ENCODE peak calls at places on chromosomes 16 and 17, in four cellular contexts. H, V, A and X are unnamed samples.

GRCh38 chr17:36496018-36496789 is 9.7 kb downstream of the ZNHIT3 start:
- DNase-seq in H (no peak), V (no peak), A (no peak), X (no peak)

GRCh38 chr17:43217614-43218087 is 6.0 kb downstream of the TMEM106A start:
- DNase-seq in H (no peak), V (no peak), A (peak; percentile 30), X (no peak)

GRCh38 chr16:25235991-25236390 is 19.2 kb downstream of the AQP8 start:
- DNase-seq in H (no peak), V (no peak), A (no peak), X (no peak)

GRCh38 chr17:80696456-80696855 is 151.8 kb downstream of the RPTOR start:
- DNase-seq in H (no peak), V (no peak), A (peak; percentile 71), X (no peak)

GRCh38 chr17:42399948-42400843 is 12.0 kb upstream of the STAT3 start:
- DNase-seq in H (no peak), V (no peak), A (no peak), X (no peak)

GRCh38 chr17:35094902-35095301 is 24.8 kb downstream of the RAD51D start:
- DNase-seq in H (no peak), V (no peak), A (no peak), X (no peak)

GRCh38 chr16:75304521-75305363 is 53.3 kb upstream of the BCAR1 start:
- DNase-seq in H (peak; percentile 41), V (peak; percentile 92), A (peak; percentile 97), X (peak; percentile 22)

GRCh38 chr16:81707411-81708321 is 71.4 kb upstream of the PLCG2 start:
- DNase-seq in H (no peak), V (peak; percentile 81), A (no peak), X (no peak)

GRCh38 chr17:7001562-7001961 is 5.7 kb downstream of the ALOX12 start:
- DNase-seq in H (no peak), V (no peak), A (peak; percentile 67), X (no peak)

GRCh38 chr16:25493136-25493811 is 198.5 kb upstream of the HS3ST4 start:
- DNase-seq in H (no peak), V (no peak), A (peak; percentile 52), X (no peak)

GRCh38 chr16:81616321-81617020 is 162.6 kb upstream of the PLCG2 start:
- DNase-seq in H (peak; percentile 70), V (peak; percentile 50), A (peak; percentile 87), X (peak; percentile 77)

GRCh38 chr16:58458634-58459343 is 41.2 kb upstream of the NDRG4 start:
- DNase-seq in H (no peak), V (no peak), A (no peak), X (no peak)

GRCh38 chr17:82879241-82879640 is 39.4 kb upstream of the ZNF750 start:
- DNase-seq in H (no peak), V (no peak), A (no peak), X (no peak)

GRCh38 chr16:63530974-63531373 is 1494.7 kb upstream of the CDH8 start:
- DNase-seq in H (peak; percentile 4), V (no peak), A (no peak), X (peak; percentile 1)

GRCh38 chr17:77320501-77321256 is 179.9 kb downstream of the SEC14L1 start:
- DNase-seq in H (no peak), V (no peak), A (peak; percentile 82), X (no peak)

GRCh38 chr17:44909681-44910144 is 5.6 kb downstream of the GFAP start:
- DNase-seq in H (no peak), V (no peak), A (no peak), X (no peak)

GRCh38 chr17:40121191-40121885 is 433 bp upstream of the MSL1 start:
- DNase-seq in H (peak; percentile 11), V (peak; percentile 37), A (peak; percentile 70), X (peak; percentile 70)

GRCh38 chr16:90020260-90020837 is 1.1 kb upstream of the DBNDD1 start:
- DNase-seq in H (no peak), V (no peak), A (no peak), X (no peak)

GRCh38 chr17:65523853-65524664 is 37.4 kb downstream of the AXIN2 start:
- DNase-seq in H (no peak), V (no peak), A (no peak), X (no peak)

GRCh38 chr17:56440391-56440790 is 153.1 kb upstream of the NOG start:
- DNase-seq in H (no peak), V (no peak), A (no peak), X (no peak)

GRCh38 chr16:73016488-73016830 is 31.5 kb downstream of the ZFHX3 start:
- DNase-seq in H (no peak), V (no peak), A (peak; percentile 33), X (no peak)

GRCh38 chr17:21283482-21284318 is 811 bp upstream of the MAP2K3 start:
- DNase-seq in H (no peak), V (peak; percentile 46), A (peak; percentile 80), X (peak; percentile 45)

GRCh38 chr16:17068524-17068923 is 402.2 kb downstream of the XYLT1 start:
- DNase-seq in H (no peak), V (no peak), A (no peak), X (no peak)

GRCh38 chr17:63681530-63681929 is 18.4 kb downstream of the LIMD2 start:
- DNase-seq in H (no peak), V (no peak), A (peak; percentile 78), X (no peak)

GRCh38 chr17:63685021-63685420 is 14.9 kb downstream of the LIMD2 start:
- DNase-seq in H (no peak), V (no peak), A (peak; percentile 69), X (no peak)

GRCh38 chr17:63682981-63683380 is 16.9 kb downstream of the LIMD2 start:
- DNase-seq in H (no peak), V (no peak), A (no peak), X (no peak)

GRCh38 chr17:63680700-63681099 is 19.2 kb downstream of the LIMD2 start:
- DNase-seq in H (no peak), V (no peak), A (no peak), X (no peak)

GRCh38 chr17:63682441-63682840 is 17.5 kb downstream of the LIMD2 start:
- DNase-seq in H (no peak), V (no peak), A (no peak), X (no peak)
- H3K9me3 ChIP-seq in H (no peaks in the 10 kb centered on the region), V (no peaks in the 10 kb centered on the region), A (no peaks in the 10 kb centered on the region), X (no peaks in the 10 kb centered on the region)

DNA sequence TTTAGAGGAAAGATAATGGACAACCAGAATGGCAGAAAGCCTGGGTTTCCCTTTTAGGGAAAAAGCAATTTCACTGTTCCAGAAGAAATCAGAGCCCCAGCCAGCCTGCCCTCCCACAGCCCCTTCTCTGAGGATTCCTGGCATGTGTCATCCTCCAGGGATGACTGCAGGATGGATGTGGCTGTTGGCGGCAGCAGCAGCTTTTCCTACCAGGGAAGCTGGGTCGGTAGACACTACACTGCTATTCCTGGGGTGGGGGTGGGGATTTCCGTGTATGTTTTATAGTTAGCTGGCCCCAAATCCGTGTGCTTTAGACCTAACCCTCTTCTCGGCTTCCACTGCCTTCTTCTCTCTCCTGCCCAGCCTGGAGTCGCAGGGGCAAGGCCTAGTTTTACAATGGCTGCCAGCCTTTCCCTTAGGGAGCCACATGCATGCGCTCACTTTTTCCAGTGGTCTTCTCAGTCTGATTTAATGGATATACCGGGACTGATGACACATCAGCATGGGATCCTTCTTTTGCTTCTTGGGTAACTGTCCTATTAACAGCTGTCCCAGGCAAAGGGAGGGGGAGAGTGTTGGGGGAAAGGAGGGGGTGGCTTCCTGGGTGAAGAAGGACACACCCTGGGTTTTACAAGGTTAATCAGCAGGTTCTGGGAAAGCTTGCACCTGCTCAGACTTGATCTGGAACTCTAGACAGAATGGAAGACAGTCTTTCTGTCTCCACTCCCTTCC is 2.7 kb upstream of the NFE2L1 start:
- DNase-seq in H (no peak), V (peak; percentile 67), A (no peak), X (no peak)
- H3K4me1 ChIP-seq in H (peaks cover 40% of the 10 kb centered on the region), V (peaks cover 38% of the 10 kb centered on the region), A (peaks cover 29% of the 10 kb centered on the region), X (peaks cover 24% of the 10 kb centered on the region)

GRCh38 chr17:59641799-59642484 is 22.2 kb downstream of the CLTC start:
- DNase-seq in H (no peak), V (no peak), A (no peak), X (no peak)
- H3K27ac ChIP-seq in H (no peak overlapping the region), V (peak overlapping the region; percentile 57), A (no peak overlapping the region), X (peak overlapping the region; percentile 52)

DNA sequence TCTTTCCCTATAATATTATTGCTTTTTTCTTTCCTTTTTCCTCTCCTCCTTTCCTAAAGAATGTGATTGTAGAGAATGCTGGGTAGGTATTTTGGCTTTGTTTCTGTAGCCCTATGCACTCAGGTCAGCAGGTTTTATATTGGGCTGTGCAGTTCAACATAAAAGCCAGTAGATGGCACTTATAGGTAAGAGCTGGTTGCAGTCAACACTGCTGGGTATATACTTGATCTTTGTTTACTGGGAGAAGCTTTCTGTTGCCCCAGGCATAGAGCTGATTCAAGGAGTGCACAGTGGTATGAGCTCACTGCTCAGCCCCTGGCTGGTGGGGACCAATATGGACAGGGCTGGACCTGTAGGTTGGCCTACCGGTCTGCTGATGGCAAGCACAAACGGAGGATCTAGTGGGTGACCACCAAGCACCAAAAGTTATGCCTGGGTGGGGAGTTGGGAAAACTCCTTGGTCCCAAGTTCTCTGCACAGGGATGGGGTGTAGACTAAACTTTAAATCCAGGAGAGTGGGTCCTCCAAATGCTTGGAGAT is 378.9 kb downstream of the PMP22 start:
- DNase-seq in H (no peak), V (no peak), A (no peak), X (no peak)
- H3K9me3 ChIP-seq in H (no peaks in the 10 kb centered on the region), V (no peaks in the 10 kb centered on the region), A (no peaks in the 10 kb centered on the region), X (no peaks in the 10 kb centered on the region)

GRCh38 chr16:11507350-11507749 is 79.4 kb downstream of the LITAF start:
- DNase-seq in H (no peak), V (no peak), A (no peak), X (no peak)
- H3K4me1 ChIP-seq in H (no peaks in the 10 kb centered on the region), V (no peaks in the 10 kb centered on the region), A (no peaks in the 10 kb centered on the region), X (no peaks in the 10 kb centered on the region)

GRCh38 chr16:56965149-56965938 is 3.6 kb downstream of the CETP start:
- DNase-seq in H (no peak), V (no peak), A (no peak), X (no peak)

GRCh38 chr16:56961386-56961785 is 364 bp upstream of the CETP start:
- DNase-seq in H (no peak), V (no peak), A (no peak), X (no peak)

GRCh38 chr16:56960681-56961281 is 969 bp upstream of the CETP start:
- DNase-seq in H (no peak), V (no peak), A (peak; percentile 66), X (no peak)

GRCh38 chr16:56964243-56965148 is 2.7 kb downstream of the CETP start:
- DNase-seq in H (peak; percentile 90), V (peak; percentile 90), A (peak; percentile 94), X (peak; percentile 89)

GRCh38 chr16:56961851-56962281 is at the start of gene CETP:
- DNase-seq in H (no peak), V (no peak), A (peak; percentile 66), X (peak; percentile 78)
- H3K27ac ChIP-seq in H (peak within 1 kb of the TSS; percentile 49), V (no peak within 1 kb of the TSS), A (peak within 1 kb of the TSS; percentile 86), X (no peak within 1 kb of the TSS)